ENCODE peak calls at places on chromosome X, in six cellular contexts. D is anterior cingulate cortex; K is activated T-cell treated with anti-CD3 and anti-CD28 coated beads for 1 hour; M is stimulated activated CD8-positive, alpha-beta memory T cell treated with anti-CD3 and anti-CD28 coated beads, Interleukin-12 subunit alpha, Interleukin-12 subunit beta, amount 100 ng/mL, for 1 hour; Q is memory B cell; A is endothelial cell. O is an unnamed sample.

GRCh38 chrX:107566603-107567262 is 61.6 kb upstream of the PRPS1 start:
- DNase-seq in D (no peak), K (no peak), M (no peak), Q (no peak), A (no peak), O (no peak)

GRCh38 chrX:22686138-22686541 is 313.6 kb upstream of the DDX53 start:
- DNase-seq in D (no peak), K (no peak), M (no peak), Q (no peak), A (no peak), O (no peak)

GRCh38 chrX:17939724-17940123 is 78.6 kb upstream of the RAI2 start:
- DNase-seq in D (no peak), K (no peak), M (no peak), Q (no peak), A (no peak), O (no peak)

GRCh38 chrX:10017866-10018265 is 50.7 kb downstream of the CLDN34 start:
- DNase-seq in D (no peak), K (no peak), M (no peak), Q (no peak), A (no peak), O (peak)

GRCh38 chrX:39202641-39203040 is 401.4 kb downstream of the MID1IP1 start:
- DNase-seq in D (no peak), K (no peak), M (no peak), Q (no peak), A (no peak), O (no peak)

GRCh38 chrX:18542131-18542530 is 116.7 kb downstream of the CDKL5 start:
- DNase-seq in D (no peak), K (no peak), M (no peak), Q (no peak), A (no peak), O (no peak)

GRCh38 chrX:9465380-9466114 is 689 bp downstream of the TBL1X start:
- DNase-seq in D (no peak), K (peak), M (no peak), Q (peak), A (peak), O (no peak)

GRCh38 chrX:153456161-153456560 is 10.3 kb upstream of the TREX2 start:
- DNase-seq in D (no peak), K (no peak), M (no peak), Q (no peak), A (no peak), O (no peak)

GRCh38 chrX:11591712-11592351 is 73.9 kb downstream of the ARHGAP6 start:
- DNase-seq in D (no peak), K (no peak), M (no peak), Q (no peak), A (no peak), O (no peak)

GRCh38 chrX:138014577-138014976 is 448.6 kb downstream of the ZIC3 start:
- DNase-seq in D (no peak), K (no peak), M (no peak), Q (no peak), A (no peak), O (no peak)

GRCh38 chrX:69021095-69021494 is 144.2 kb downstream of the PJA1 start:
- DNase-seq in D (no peak), K (no peak), M (no peak), Q (no peak), A (no peak), O (no peak)

GRCh38 chrX:21354725-21355124 is 19.5 kb upstream of the CNKSR2 start:
- DNase-seq in D (no peak), K (no peak), M (no peak), Q (no peak), A (no peak), O (no peak)

GRCh38 chrX:47169726-47170515 is 23.7 kb upstream of the UBA1 start:
- DNase-seq in D (no peak), K (no peak), M (no peak), Q (no peak), A (no peak), O (peak)

GRCh38 chrX:12721042-12721441 is 70.2 kb upstream of the PRPS2 start:
- DNase-seq in D (no peak), K (no peak), M (no peak), Q (no peak), A (no peak), O (no peak)

GRCh38 chrX:45801554-45801953 is 600.9 kb upstream of the DIPK2B start:
- DNase-seq in D (no peak), K (no peak), M (no peak), Q (no peak), A (no peak), O (no peak)

GRCh38 chrX:47664737-47665136 is 5.8 kb upstream of the UXT start:
- DNase-seq in D (no peak), K (no peak), M (no peak), Q (no peak), A (no peak), O (no peak)

GRCh38 chrX:147736045-147736444 is 175.7 kb upstream of the FMR1 start:
- DNase-seq in D (no peak), K (no peak), M (no peak), Q (no peak), A (no peak), O (no peak)

GRCh38 chrX:44705817-44706551 is 137.8 kb upstream of the DUSP21 start:
- DNase-seq in D (no peak), K (no peak), M (no peak), Q (no peak), A (no peak), O (no peak)

GRCh38 chrX:44945736-44946135 is 72.7 kb downstream of the KDM6A start:
- DNase-seq in D (no peak), K (no peak), M (no peak), Q (no peak), A (no peak), O (no peak)

GRCh38 chrX:29231800-29232199 is 644.6 kb downstream of the IL1RAPL1 start:
- DNase-seq in D (no peak), K (no peak), M (no peak), Q (no peak), A (no peak), O (no peak)

GRCh38 chrX:84322083-84322827 is 134.3 kb upstream of the RPS6KA6 start:
- DNase-seq in D (no peak), K (no peak), M (no peak), Q (no peak), A (no peak), O (no peak)

GRCh38 chrX:141903400-141904155 is at the start of gene MAGEC1:
- DNase-seq in D (no peak), K (no peak), M (no peak), Q (no peak), A (no peak), O (no peak)

GRCh38 chrX:107731831-107732502 is 43.6 kb downstream of the TSC22D3 start:
- DNase-seq in D (peak), K (no peak), M (no peak), Q (no peak), A (no peak), O (no peak)

GRCh38 chrX:31223817-31224216 is 152.0 kb upstream of the FTHL17 start:
- DNase-seq in D (no peak), K (no peak), M (no peak), Q (no peak), A (no peak), O (peak)

GRCh38 chrX:97766496-97767095 is 882.9 kb downstream of the RPA4 start:
- DNase-seq in D (no peak), K (no peak), M (no peak), Q (no peak), A (no peak), O (no peak)